ENCODE peak calls at places on chromosomes 4 and X, in four cellular contexts. G is HCT116, Y is HL-60, L is stomach. H is an unnamed sample.
A peak's percentile ranks its signal among the peaks of the same experiment; 100 is the strongest.

GRCh38 chrX:30349946-30350345 is 40.8 kb upstream of the NR0B1 start:
- DNase-seq in G (no peak), Y (no peak), L (no peak), H (no peak)

GRCh38 chr4:72418458-72418857 is 150.6 kb downstream of the ADAMTS3 start:
- DNase-seq in G (no peak), Y (no peak), L (no peak), H (no peak)

GRCh38 chr4:47002593-47002992 is 9.2 kb upstream of the GABRA4 start:
- DNase-seq in G (no peak), Y (no peak), L (no peak), H (no peak)

GRCh38 chrX:109952985-109953905 is 49.7 kb upstream of the TMEM164 start:
- DNase-seq in G (no peak), Y (no peak), L (no peak), H (no peak)

GRCh38 chrX:45527834-45528233 is 327.2 kb upstream of the DIPK2B start:
- DNase-seq in G (no peak), Y (no peak), L (no peak), H (no peak)

GRCh38 chr4:170089274-170089742 is 448 bp downstream of the AADAT start:
- DNase-seq in G (no peak), Y (no peak), L (no peak), H (no peak)

GRCh38 chrX:15202458-15203177 is 67.3 kb downstream of the ASB9 start:
- DNase-seq in G (no peak), Y (no peak), L (no peak), H (no peak)

GRCh38 chrX:12770440-12770839 is 20.8 kb upstream of the PRPS2 start:
- DNase-seq in G (no peak), Y (no peak), L (no peak), H (no peak)

GRCh38 chrX:129945131-129945530 is 37.3 kb upstream of the BCORL1 start:
- DNase-seq in G (no peak), Y (no peak), L (no peak), H (no peak)

GRCh38 chr4:141473952-141474351 is 162.4 kb upstream of the IL15 start:
- DNase-seq in G (no peak), Y (no peak), L (no peak), H (no peak)

GRCh38 chr4:8538703-8539567 is 41.3 kb upstream of the GPR78 start:
- DNase-seq in G (peak; percentile 81), Y (no peak), L (peak; percentile 63), H (peak; percentile 62)

GRCh38 chr4:168831919-168832745 is 177.9 kb downstream of the CBR4 start:
- DNase-seq in G (peak; percentile 32), Y (no peak), L (peak; percentile 88), H (peak; percentile 80)

GRCh38 chr4:59612235-59612634 is 1587.9 kb upstream of the ADGRL3 start:
- DNase-seq in G (no peak), Y (no peak), L (no peak), H (no peak)

GRCh38 chrX:26470946-26471345 is 255.0 kb downstream of the MAGEB5 start:
- DNase-seq in G (no peak), Y (no peak), L (no peak), H (no peak)

GRCh38 chr4:103032575-103032974 is 13.1 kb upstream of the SLC9B1 start:
- DNase-seq in G (peak; percentile 24), Y (peak; percentile 25), L (no peak), H (no peak)

GRCh38 chrX:8424941-8425340 is 39.7 kb upstream of the VCX3B start:
- DNase-seq in G (no peak), Y (no peak), L (no peak), H (no peak)

GRCh38 chrX:100587846-100588245 is 3.1 kb downstream of the TNMD start:
- DNase-seq in G (no peak), Y (no peak), L (no peak), H (no peak)
- TF ChIP-seq POLR2AphosphoS5 in G (no peak), Y (no peak), L (no peak), H (no peak)

DNA sequence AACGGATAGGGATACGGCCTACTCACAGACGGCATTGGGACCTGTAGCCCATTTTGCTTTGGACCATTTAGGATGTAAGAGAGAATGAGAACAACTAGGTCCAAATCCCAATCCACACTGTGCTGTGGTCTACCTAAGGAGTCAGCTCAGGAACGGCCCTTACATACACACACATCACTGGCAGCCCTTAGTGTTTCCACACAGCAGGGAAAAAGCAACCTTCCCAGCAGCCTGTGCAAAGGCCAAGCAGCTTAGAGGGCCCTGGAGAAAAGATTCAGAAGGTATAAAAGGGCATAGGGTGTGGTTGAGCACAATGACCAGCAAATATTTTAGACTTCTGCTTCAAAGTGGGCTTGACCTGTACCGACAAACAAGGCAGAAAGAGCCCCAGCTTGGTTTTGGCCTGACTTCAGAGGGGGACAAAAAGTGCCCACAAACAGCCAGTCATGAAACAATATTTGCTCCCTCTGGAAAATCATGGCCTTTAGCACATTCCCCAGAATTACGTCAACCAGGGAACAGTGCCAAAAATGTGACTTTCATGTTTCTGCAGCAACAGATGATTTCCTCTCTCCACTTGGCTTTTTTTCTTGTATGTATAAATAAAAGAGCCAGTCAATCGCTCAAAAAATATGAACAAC is 359.5 kb upstream of the FGF16 start:
- DNase-seq in G (no peak), Y (no peak), L (no peak), H (no peak)
- H3K27ac ChIP-seq in G (no peak overlapping the region), Y (no peak overlapping the region), L (no peak overlapping the region), H (no peak overlapping the region)

GRCh38 chr4:39614487-39615162 is 24.0 kb downstream of the SMIM14 start:
- DNase-seq in G (no peak), Y (no peak), L (no peak), H (no peak)
- TF ChIP-seq POLR2AphosphoS5 in G (no peak), Y (no peak), L (peak; percentile 56), H (no peak)

GRCh38 chr4:6727081-6727942 is 11.3 kb downstream of the BLOC1S4 start:
- DNase-seq in G (no peak), Y (no peak), L (no peak), H (no peak)
- H3K27ac ChIP-seq in G (no peak overlapping the region), Y (no peak overlapping the region), L (no peak overlapping the region), H (no peak overlapping the region)

GRCh38 chrX:46727445-46727844 is 31.5 kb downstream of the SLC9A7 start:
- DNase-seq in G (no peak), Y (no peak), L (no peak), H (no peak)
- TF ChIP-seq POLR2AphosphoS5 in G (no peak), Y (no peak), L (no peak), H (no peak)

GRCh38 chr4:119128125-119128524 is 7.5 kb upstream of the MYOZ2 start:
- DNase-seq in G (no peak), Y (no peak), L (no peak), H (no peak)

GRCh38 chr4:119131160-119131559 is 4.5 kb upstream of the MYOZ2 start:
- DNase-seq in G (no peak), Y (no peak), L (no peak), H (no peak)

GRCh38 chr4:119130365-119131065 is 5.1 kb upstream of the MYOZ2 start:
- DNase-seq in G (no peak), Y (no peak), L (no peak), H (no peak)

GRCh38 chr4:119135721-119136121 is at the start of gene MYOZ2:
- DNase-seq in G (no peak), Y (no peak), L (no peak), H (no peak)

GRCh38 chr4:119132306-119132705 is 3.3 kb upstream of the MYOZ2 start:
- DNase-seq in G (no peak), Y (no peak), L (no peak), H (no peak)
- H3K27ac ChIP-seq in G (no peak overlapping the region), Y (no peak overlapping the region), L (peak overlapping the region; percentile 68), H (no peak overlapping the region)

GRCh38 chr4:25958110-25958509 is 44.1 kb downstream of the SMIM20 start:
- DNase-seq in G (no peak), Y (no peak), L (no peak), H (no peak)

GRCh38 chr4:25955705-25956104 is 41.7 kb downstream of the SMIM20 start:
- DNase-seq in G (no peak), Y (no peak), L (no peak), H (no peak)

GRCh38 chr4:25953740-25954139 is 39.7 kb downstream of the SMIM20 start:
- DNase-seq in G (peak; percentile 79), Y (no peak), L (peak; percentile 27), H (no peak)

GRCh38 chr4:25954293-25954904 is 40.4 kb downstream of the SMIM20 start:
- DNase-seq in G (no peak), Y (no peak), L (no peak), H (no peak)

GRCh38 chr4:25956260-25956659 is 42.2 kb downstream of the SMIM20 start:
- DNase-seq in G (no peak), Y (no peak), L (no peak), H (no peak)
- TF ChIP-seq POLR2AphosphoS5 in G (no peak), Y (no peak), L (no peak), H (no peak)

DNA sequence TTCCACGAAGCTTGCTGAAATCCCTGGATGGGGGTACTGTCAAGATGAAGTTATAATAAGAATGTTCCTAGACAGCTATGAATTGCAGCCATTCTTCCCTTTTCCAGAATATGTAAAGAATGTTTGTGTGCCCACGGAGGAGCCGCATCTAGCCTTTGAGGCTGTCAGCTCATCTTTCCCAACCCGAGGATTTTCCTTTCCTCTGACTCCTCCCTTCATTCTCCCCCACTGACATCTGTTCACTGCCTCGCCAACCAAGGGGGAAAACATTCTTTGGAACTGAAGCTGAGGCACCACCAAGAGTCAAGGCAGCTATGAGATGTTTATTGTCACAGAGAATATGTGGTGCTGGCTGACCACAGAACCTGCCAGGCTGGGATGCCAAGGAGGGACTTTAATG is 8.8 kb downstream of the NHSL2 start:
- DNase-seq in G (no peak), Y (no peak), L (no peak), H (no peak)
- H3K27ac ChIP-seq in G (no peak overlapping the region), Y (no peak overlapping the region), L (no peak overlapping the region), H (no peak overlapping the region)

DNA sequence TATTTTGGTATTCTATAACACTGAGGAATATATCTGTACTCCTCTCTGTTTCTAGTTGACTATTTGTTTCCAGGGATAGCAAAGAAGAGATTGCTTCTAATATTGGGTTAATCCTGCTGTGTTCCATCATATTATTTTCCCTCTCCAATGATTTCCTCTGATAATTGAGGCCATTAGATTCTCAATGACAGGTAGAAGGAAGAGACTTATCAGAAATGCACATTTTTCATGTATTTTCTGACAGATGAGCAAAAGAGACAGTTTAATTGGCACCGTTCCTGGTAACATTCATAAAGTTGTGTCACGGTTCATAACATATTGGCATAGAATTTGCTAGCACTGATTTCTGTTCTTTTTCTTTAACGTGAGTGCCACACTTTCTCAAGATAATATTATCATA is 58.2 kb downstream of the NRK start:
- DNase-seq in G (no peak), Y (no peak), L (no peak), H (no peak)
- TF ChIP-seq POLR2AphosphoS5 in G (no peak), Y (no peak), L (no peak), H (no peak)

GRCh38 chr4:126603210-126603609 is 1029.5 kb upstream of the INTU start:
- DNase-seq in G (no peak), Y (no peak), L (no peak), H (no peak)

GRCh38 chr4:126603851-126604250 is 1028.9 kb upstream of the INTU start:
- DNase-seq in G (no peak), Y (no peak), L (no peak), H (no peak)

GRCh38 chr4:126604273-126604867 is 1028.4 kb upstream of the INTU start:
- DNase-seq in G (peak; percentile 27), Y (no peak), L (no peak), H (no peak)
- H3K27ac ChIP-seq in G (no peak overlapping the region), Y (no peak overlapping the region), L (no peak overlapping the region), H (no peak overlapping the region)

H was measured in upper lobe of left lung.